ENCODE peak calls at places on chromosomes 12 and 14, in four cellular contexts. S is uterus, J is lung, R is cardiac muscle cell. B is an unnamed sample.

GRCh38 chr14:59022144-59022543 is 166.3 kb upstream of the DAAM1 start:
- DNase-seq in S (no peak), J (no peak), R (no peak), B (no peak)

GRCh38 chr14:21894003-21894897 is 220.6 kb upstream of the OR4E1 start:
- DNase-seq in S (no peak), J (no peak), R (peak; percentile 10), B (no peak)

GRCh38 chr14:89384023-89384422 is 33.0 kb downstream of the FOXN3 start:
- DNase-seq in J (no peak), S (no peak), R (no peak), B (no peak)

GRCh38 chr12:121217066-121217465 is 7.1 kb downstream of the P2RX4 start:
- DNase-seq in R (no peak), J (no peak), S (no peak), B (no peak)

GRCh38 chr14:69900603-69901002 is 21.4 kb downstream of the SMOC1 start:
- DNase-seq in S (no peak), R (no peak), J (no peak), B (no peak)

GRCh38 chr12:66061076-66061475 is 69.5 kb downstream of the LLPH start:
- DNase-seq in R (no peak), S (no peak), J (no peak), B (no peak)

GRCh38 chr12:50715174-50715573 is 48.7 kb upstream of the ATF1 start:
- DNase-seq in S (no peak), J (no peak), R (no peak), B (no peak)

GRCh38 chr12:1350055-1350933 is 244.1 kb downstream of the FBXL14 start:
- DNase-seq in S (no peak), R (peak; percentile 34), J (no peak), B (no peak)

GRCh38 chr12:53955036-53955775 is 503 bp downstream of the HOXC12 start:
- DNase-seq in J (no peak), R (no peak), S (no peak), B (no peak)

GRCh38 chr14:24406416-24406815 is 7.6 kb downstream of the NYNRIN start:
- DNase-seq in S (no peak), R (no peak), J (no peak), B (no peak)

GRCh38 chr14:100714205-100714781 is 12.4 kb upstream of the DLK1 start:
- DNase-seq in R (no peak), S (no peak), J (no peak), B (no peak)

GRCh38 chr12:89770391-89770790 is 61.8 kb upstream of the ATP2B1 start:
- DNase-seq in S (no peak), R (no peak), J (no peak), B (no peak)

GRCh38 chr12:13211859-13212664 is 15.5 kb downstream of the EMP1 start:
- DNase-seq in J (peak; percentile 62), R (peak; percentile 84), S (peak; percentile 80), B (no peak)

GRCh38 chr12:76529226-76529918 is 30.2 kb downstream of the OSBPL8 start:
- DNase-seq in R (peak; percentile 18), J (no peak), S (no peak), B (no peak)

GRCh38 chr12:104686196-104686595 is 229.4 kb downstream of the CHST11 start:
- DNase-seq in J (no peak), S (no peak), R (no peak), B (no peak)

GRCh38 chr12:111842556-111843396 is 748 bp downstream of the MAPKAPK5 start:
- DNase-seq in S (no peak), J (no peak), R (peak; percentile 17), B (no peak)

GRCh38 chr12:51033048-51033447 is 6.9 kb upstream of the SLC11A2 start:
- DNase-seq in J (no peak), S (no peak), R (no peak), B (no peak)

GRCh38 chr12:76083246-76083735 is 1.2 kb downstream of the NAP1L1 start:
- DNase-seq in S (no peak), R (no peak), J (no peak), B (no peak)

GRCh38 chr12:6772331-6772695 is at the start of gene LAG3:
- DNase-seq in J (no peak), R (no peak), S (peak; percentile 57), B (no peak)

GRCh38 chr12:54141534-54142475 is 47.0 kb downstream of the SMUG1 start:
- DNase-seq in S (peak; percentile 29), J (no peak), R (peak; percentile 26), B (no peak)

GRCh38 chr12:47903151-47903611 is 1.6 kb downstream of the VDR start:
- DNase-seq in S (no peak), R (peak; percentile 70), J (no peak), B (no peak)

GRCh38 chr14:78863143-78863542 is 693.0 kb downstream of the NRXN3 start:
- DNase-seq in J (no peak), R (peak; percentile 32), S (no peak), B (peak; percentile 41)

GRCh38 chr12:111942557-111942956 is 70.4 kb downstream of the TMEM116 start:
- DNase-seq in S (no peak), J (no peak), R (peak; percentile 70), B (no peak)

GRCh38 chr12:22268973-22269372 is 65.5 kb downstream of the ST8SIA1 start:
- DNase-seq in S (no peak), R (no peak), J (no peak), B (no peak)

GRCh38 chr14:80055912-80056801 is 155.1 kb downstream of the DIO2 start:
- DNase-seq in S (no peak), J (peak; percentile 28), R (peak; percentile 70), B (peak; percentile 33)

GRCh38 chr12:28933176-28933575 is 215.9 kb upstream of the FAR2 start:
- DNase-seq in S (no peak), R (no peak), J (no peak), B (no peak)

GRCh38 chr14:104116544-104117340 is 21.6 kb upstream of the KIF26A start:
- DNase-seq in J (peak; percentile 63), R (no peak), S (peak; percentile 1), B (no peak)

GRCh38 chr12:5560242-5560641 is 128.3 kb downstream of the NTF3 start:
- DNase-seq in S (no peak), J (no peak), R (no peak), B (no peak)

GRCh38 chr14:105201928-105202513 is 20.9 kb upstream of the NUDT14 start:
- DNase-seq in R (no peak), S (no peak), J (no peak), B (no peak)

GRCh38 chr14:70726651-70727375 is 82.5 kb downstream of the MAP3K9 start:
- DNase-seq in S (no peak), J (no peak), R (peak; percentile 37), B (no peak)

GRCh38 chr14:94345344-94346072 is 22.4 kb upstream of the SERPINA6 start:
- DNase-seq in R (peak; percentile 89), J (no peak), S (no peak), B (no peak)

GRCh38 chr12:103268831-103269514 is 226.8 kb downstream of the C12orf42 start:
- DNase-seq in S (no peak), R (no peak), J (no peak), B (no peak)

GRCh38 chr14:37709419-37710195 is 114.2 kb downstream of the TTC6 start:
- DNase-seq in R (peak; percentile 30), J (no peak), S (no peak), B (no peak)

GRCh38 chr12:108747563-108747962 is 16.2 kb upstream of the CORO1C start:
- DNase-seq in S (no peak), R (no peak), J (no peak), B (no peak)

GRCh38 chr12:108745641-108746040 is 14.3 kb upstream of the CORO1C start:
- DNase-seq in R (no peak), S (peak; percentile 15), J (no peak), B (no peak)

DNA sequence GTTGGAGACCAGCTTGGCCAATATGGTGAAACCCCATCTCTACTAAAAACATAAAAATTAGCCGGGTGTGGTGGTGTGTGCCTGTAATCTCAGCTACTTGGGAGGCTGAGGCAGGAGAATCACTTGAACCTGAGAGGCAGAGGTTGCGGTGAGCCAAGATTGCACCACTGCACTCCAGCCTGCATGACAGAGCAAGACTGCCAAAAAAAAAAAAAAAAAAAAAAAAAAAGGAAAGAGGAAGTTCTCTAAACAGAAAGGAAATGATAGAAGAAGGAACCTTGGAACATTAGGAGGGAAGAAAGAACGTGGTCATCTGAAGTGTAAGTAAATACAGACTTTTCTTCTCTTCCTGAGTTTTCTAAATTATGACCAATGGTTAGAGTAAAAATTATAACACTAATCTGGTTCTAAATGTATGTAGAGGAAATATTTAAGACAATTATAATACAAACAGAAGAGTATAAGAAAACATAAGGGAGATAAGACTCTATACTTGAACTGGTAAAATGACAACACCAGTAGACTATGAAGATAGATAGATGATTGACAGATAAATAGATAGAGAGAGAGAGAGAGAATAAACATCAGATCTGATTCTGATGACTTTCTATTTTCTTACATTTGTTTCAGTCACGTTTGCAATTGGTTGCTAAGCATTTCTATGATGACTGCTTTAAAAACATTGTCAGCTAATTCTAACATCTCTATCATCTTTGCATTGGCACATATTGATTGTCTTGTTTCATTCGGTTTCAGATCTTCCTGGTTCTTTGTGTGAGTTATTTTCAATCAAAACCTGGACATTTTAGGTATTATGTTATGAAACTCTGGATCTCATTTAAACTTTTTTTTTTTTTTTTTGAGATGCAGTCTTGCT is 12.9 kb upstream of the CORO1C start:
- DNase-seq in J (no peak), R (no peak), S (no peak), B (no peak)
- H3K4me3 ChIP-seq in J (no peak overlapping the region), R (no peak overlapping the region), S (no peak overlapping the region), B (no peak overlapping the region)

DNA sequence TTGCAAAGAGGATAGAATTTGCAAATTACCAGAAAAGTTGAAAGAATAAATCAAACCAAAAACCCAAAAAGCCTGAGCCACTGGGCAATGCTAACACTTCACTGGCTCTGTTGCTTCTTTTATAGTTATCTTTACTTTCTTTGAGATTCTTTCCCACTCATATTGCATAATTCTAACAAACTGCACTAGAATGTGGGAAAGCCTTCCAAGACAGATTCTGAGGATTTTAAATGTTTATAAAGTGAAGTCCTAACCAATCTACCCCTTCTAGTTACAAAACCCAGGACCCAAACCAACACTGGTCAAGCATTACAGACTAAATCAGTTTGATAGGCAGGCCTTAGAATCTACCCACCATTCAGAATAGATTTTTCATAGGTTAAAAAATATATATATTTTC is 150.9 kb downstream of the MED13L start:
- DNase-seq in S (no peak), R (peak; percentile 54), J (no peak), B (no peak)
- H3K4me1 ChIP-seq in S (peaks cover 16% of the 10 kb centered on the region), R (peaks cover 70% of the 10 kb centered on the region), J (peaks cover 9% of the 10 kb centered on the region), B (peaks cover 4% of the 10 kb centered on the region)

DNA sequence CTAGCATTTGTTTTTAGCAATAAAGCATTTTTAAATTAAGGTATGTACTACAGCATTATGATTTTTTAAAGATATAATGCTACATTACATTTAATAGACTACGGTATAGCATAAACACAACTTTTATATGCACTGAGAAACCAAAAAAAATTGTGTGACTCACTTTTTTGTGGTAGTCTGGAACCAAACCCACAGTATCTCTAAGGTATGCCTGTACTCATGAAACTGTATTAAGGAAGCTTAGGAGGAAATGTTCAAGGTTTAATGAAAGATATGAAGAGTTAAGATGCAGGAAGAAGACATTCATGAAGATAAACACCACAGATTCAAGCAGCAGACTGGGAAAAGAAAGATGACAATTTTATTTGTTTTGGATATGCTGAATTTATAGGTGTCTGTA is 51.7 kb downstream of the PPP1R12A start:
- DNase-seq in J (no peak), R (peak; percentile 21), S (no peak), B (no peak)
- H3K27ac ChIP-seq in J (no peak overlapping the region), R (no peak overlapping the region), S (no peak overlapping the region), B (no peak overlapping the region)

DNA sequence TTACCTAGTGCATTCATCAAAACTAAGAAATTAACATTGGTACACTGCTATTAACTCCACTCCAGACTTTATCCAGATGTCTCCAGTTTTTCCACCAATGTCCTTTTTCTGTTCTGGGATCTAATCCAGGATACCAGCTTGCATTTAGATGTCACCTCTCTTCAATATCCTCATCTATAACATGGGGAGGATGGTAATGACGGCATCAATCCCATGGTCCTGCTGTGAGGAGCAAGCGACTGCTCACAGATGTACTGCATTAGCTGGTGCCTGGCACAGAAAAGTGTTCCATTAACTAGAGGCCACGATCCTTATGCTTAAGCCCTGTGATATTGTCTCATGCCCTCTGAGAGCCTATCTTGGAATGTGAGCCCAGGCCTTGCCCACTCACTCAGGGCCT is 53.8 kb downstream of the CALM1 start:
- DNase-seq in S (no peak), J (no peak), R (no peak), B (no peak)
- H3K4me3 ChIP-seq in S (no peak overlapping the region), J (no peak overlapping the region), R (no peak overlapping the region), B (no peak overlapping the region)